ENCODE peak calls at places on chromosomes 7 and 10, in five cellular contexts. W, D, O, H and E are unnamed samples.

GRCh38 chr10:127195041-127195506 is 1.3 kb downstream of the INSYN2A start:
- DNase-seq in W (no peak), D (no peak), O (peak; percentile 12), H (no peak), E (no peak)

GRCh38 chr7:98687331-98687863 is 70.3 kb downstream of the NPTX2 start:
- DNase-seq in W (no peak), D (no peak), O (no peak), H (no peak), E (no peak)

GRCh38 chr7:25857376-25858067 is 294.5 kb upstream of the NFE2L3 start:
- DNase-seq in W (no peak), D (peak; percentile 49), O (no peak), H (peak; percentile 82), E (no peak)

GRCh38 chr10:125661942-125662515 is 20.9 kb downstream of the TEX36 start:
- DNase-seq in W (no peak), D (no peak), O (no peak), H (no peak), E (no peak)

GRCh38 chr7:147136369-147136768 is 1019.8 kb downstream of the CNTNAP2 start:
- DNase-seq in W (no peak), D (no peak), O (no peak), H (no peak), E (no peak)

GRCh38 chr10:77185696-77186095 is 451.9 kb downstream of the KCNMA1 start:
- DNase-seq in W (no peak), D (no peak), O (no peak), H (no peak), E (no peak)

GRCh38 chr7:82740246-82740848 is 296.8 kb upstream of the CACNA2D1 start:
- DNase-seq in W (no peak), D (peak; percentile 45), O (no peak), H (peak; percentile 19), E (peak; percentile 56)

GRCh38 chr7:141698247-141699015 is 3.5 kb downstream of the DENND11 start:
- DNase-seq in W (no peak), D (no peak), O (no peak), H (no peak), E (no peak)

GRCh38 chr10:95815133-95815532 is 59.2 kb downstream of the ENTPD1 start:
- DNase-seq in W (no peak), D (no peak), O (no peak), H (no peak), E (no peak)